ENCODE peak calls at places on chromosomes 7 and 10, in seven cellular contexts. L is adrenal gland, X is IMR-90, C is sigmoid colon, M is ovary, S is spleen, U is body of pancreas. O is an unnamed sample.

GRCh38 chr7:36719233-36719632 is 5.1 kb downstream of the AOAH start:
- DNase-seq in M (no peak), L (no peak), S (no peak), X (no peak), U (no peak), C (no peak), O (no peak)

GRCh38 chr7:136405931-136406777 is 429.0 kb upstream of the MTPN start:
- DNase-seq in C (peak), U (peak), S (no peak), X (peak), M (no peak), L (peak), O (no peak)

GRCh38 chr10:48239618-48240017 is 34.9 kb downstream of the FRMPD2 start:
- DNase-seq in L (no peak), U (no peak), C (no peak), S (no peak), X (no peak), M (no peak), O (no peak)

GRCh38 chr7:96855139-96855538 is 145.5 kb upstream of the SEM1 start:
- DNase-seq in X (no peak), U (no peak), M (no peak), C (no peak), L (no peak), S (no peak), O (no peak)

GRCh38 chr7:28806841-28807240 is 151.3 kb downstream of the TRIL start:
- DNase-seq in X (peak), C (no peak), S (no peak), L (no peak), M (no peak), U (no peak), O (no peak)

GRCh38 chr7:17532861-17533404 is 234.5 kb downstream of the AHR start:
- DNase-seq in U (no peak), L (no peak), M (no peak), C (no peak), S (no peak), X (peak), O (no peak)

GRCh38 chr10:45378866-45379265 is 4.8 kb downstream of the ALOX5 start:
- DNase-seq in S (peak), U (no peak), X (no peak), L (no peak), C (no peak), M (no peak), O (no peak)

GRCh38 chr10:132570771-132571564 is 33.4 kb downstream of the INPP5A start:
- DNase-seq in C (no peak), M (peak), X (no peak), S (peak), L (peak), U (no peak), O (no peak)

GRCh38 chr10:70568113-70568512 is 34.4 kb downstream of the PRF1 start:
- DNase-seq in U (no peak), S (no peak), L (no peak), M (no peak), X (no peak), C (no peak), O (no peak)
- TF ChIP-seq POLR2A in U (no peak), S (no peak), L (no peak), M (no peak), X (no peak), C (no peak), O (no peak)

GRCh38 chr10:119103687-119104652 is at the start of gene DENND10:
- DNase-seq in S (peak), U (peak), C (peak), X (peak), M (peak), L (peak), O (peak)
- TF ChIP-seq POLR2A in S (no peak), U (peak), C (peak), X (peak), M (peak), L (peak), O (no peak)

GRCh38 chr10:102647433-102648268 is 3.4 kb downstream of the TRIM8 start:
- DNase-seq in M (no peak), L (no peak), U (no peak), X (no peak), C (no peak), S (no peak), O (no peak)

GRCh38 chr10:102645388-102645740 is 1.1 kb downstream of the TRIM8 start:
- DNase-seq in S (peak), U (peak), X (peak), L (peak), C (peak), M (no peak), O (no peak)

GRCh38 chr10:102645741-102646609 is 1.7 kb downstream of the TRIM8 start:
- DNase-seq in C (peak), U (peak), M (peak), L (peak), S (peak), X (peak), O (peak)

GRCh38 chr10:102648269-102648888 is 4.1 kb downstream of the TRIM8 start:
- DNase-seq in C (no peak), U (no peak), L (no peak), X (no peak), M (no peak), S (no peak), O (no peak)

DNA sequence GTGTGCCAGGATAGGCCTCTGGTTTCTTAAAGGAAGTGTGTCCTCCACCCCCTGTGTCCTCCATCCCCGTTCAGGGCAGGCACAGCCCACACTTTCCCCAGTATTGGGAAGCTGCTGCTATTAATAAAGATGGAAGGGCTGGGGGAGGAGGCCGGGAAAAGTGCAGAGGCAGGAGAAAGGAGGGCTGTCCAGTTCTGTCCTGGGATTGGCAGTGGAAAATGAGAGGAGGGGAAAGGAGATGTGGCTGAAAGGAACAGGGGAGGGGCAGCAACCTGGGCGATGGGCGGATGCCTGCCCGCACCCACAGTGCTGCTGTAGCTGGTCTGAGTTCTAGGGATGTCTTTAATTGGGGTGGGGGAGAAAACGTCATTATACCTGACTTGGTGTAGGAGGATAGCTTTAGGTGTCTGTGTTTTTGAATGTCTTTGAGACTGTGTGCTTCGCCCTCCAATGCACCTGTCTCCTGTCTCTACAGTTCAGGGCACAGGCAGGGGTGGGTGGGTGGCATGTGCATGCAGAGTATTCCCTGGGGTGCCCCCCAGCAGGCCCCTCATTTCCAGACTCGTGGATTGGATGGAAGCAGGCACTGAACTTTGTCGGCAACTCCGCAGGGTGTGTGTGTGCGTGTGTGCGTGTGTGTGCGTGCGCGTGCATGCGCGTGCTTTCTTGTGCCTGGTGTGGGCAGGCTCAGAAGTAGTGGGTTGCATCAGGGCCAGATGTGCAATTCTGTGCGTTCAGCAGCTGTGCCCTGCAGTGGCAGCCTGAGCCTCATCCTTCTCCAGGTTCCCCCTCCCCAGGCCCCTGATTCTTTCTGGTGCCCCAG is 2.5 kb downstream of the TRIM8 start:
- DNase-seq in S (peak), M (peak), X (peak), L (no peak), U (no peak), C (no peak), O (no peak)
- TF ChIP-seq POLR2A in S (no peak), M (no peak), X (no peak), L (no peak), U (no peak), C (no peak), O (no peak)

GRCh38 chr7:157502701-157503111 is 165.9 kb downstream of the DNAJB6 start:
- DNase-seq in C (peak), U (no peak), X (no peak), S (peak), M (no peak), L (peak), O (no peak)

GRCh38 chr7:157499835-157500153 is 163.0 kb downstream of the DNAJB6 start:
- DNase-seq in U (no peak), L (no peak), M (no peak), X (no peak), C (no peak), S (peak), O (no peak)

GRCh38 chr7:157503229-157503628 is 166.4 kb downstream of the DNAJB6 start:
- DNase-seq in L (no peak), C (peak), U (no peak), M (no peak), S (peak), X (no peak), O (no peak)

GRCh38 chr7:157500171-157500960 is 163.6 kb downstream of the DNAJB6 start:
- DNase-seq in X (no peak), M (no peak), C (peak), U (no peak), L (no peak), S (peak), O (no peak)

GRCh38 chr7:157501576-157501975 is 164.8 kb downstream of the DNAJB6 start:
- DNase-seq in M (no peak), S (no peak), X (no peak), L (no peak), C (peak), U (no peak), O (no peak)
- TF ChIP-seq POLR2A in M (no peak), S (no peak), X (no peak), L (no peak), C (no peak), U (no peak), O (no peak)

DNA sequence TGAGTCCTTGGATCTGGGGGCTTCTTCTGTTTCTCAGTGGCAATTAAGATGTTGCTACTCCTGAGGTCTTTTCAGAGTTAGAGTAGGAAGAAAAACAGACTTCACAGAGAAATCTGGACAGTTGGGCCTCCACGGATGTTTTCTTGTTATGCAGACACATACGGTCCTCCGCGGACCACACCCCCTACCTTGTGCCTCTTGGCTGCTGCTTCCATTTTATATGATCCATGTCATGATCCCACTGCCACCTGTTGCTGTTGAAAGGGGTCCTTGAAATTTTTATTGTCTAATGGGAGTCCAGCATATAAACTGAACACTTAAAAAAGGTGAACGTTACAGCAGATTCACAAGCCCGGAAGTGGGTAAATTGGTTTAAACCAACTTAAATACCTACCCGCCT is 8.3 kb downstream of the CELF2 start:
- DNase-seq in U (no peak), S (no peak), X (no peak), M (no peak), C (no peak), L (no peak), O (peak)
- TF ChIP-seq POLR2A in U (no peak), S (no peak), X (no peak), M (no peak), C (no peak), L (no peak), O (no peak)

GRCh38 chr7:74083117-74083876 is at the start of gene LIMK1:
- DNase-seq in L (peak), U (peak), X (peak), S (peak), M (peak), C (peak), O (no peak)

GRCh38 chr7:74087791-74088453 is 4.3 kb downstream of the LIMK1 start:
- DNase-seq in C (no peak), X (no peak), L (no peak), S (no peak), U (no peak), M (no peak), O (no peak)

GRCh38 chr7:74084722-74085578 is 1.3 kb downstream of the LIMK1 start:
- DNase-seq in M (peak), S (no peak), X (no peak), U (no peak), L (peak), C (no peak), O (no peak)

GRCh38 chr7:74082770-74083116 is 861 bp upstream of the LIMK1 start:
- DNase-seq in C (no peak), M (no peak), L (no peak), U (no peak), S (no peak), X (no peak), O (no peak)

GRCh38 chr7:74083928-74084721 is 521 bp downstream of the LIMK1 start:
- DNase-seq in M (peak), U (peak), L (peak), X (peak), S (no peak), C (peak), O (no peak)
- TF ChIP-seq POLR2A in M (no peak), U (peak), L (peak), X (peak), S (no peak), C (no peak), O (no peak)

GRCh38 chr7:26187380-26188290 is 12.9 kb downstream of the HNRNPA2B1 start:
- DNase-seq in M (no peak), C (no peak), S (no peak), L (no peak), X (no peak), U (no peak), O (no peak)
- TF ChIP-seq POLR2A in M (no peak), C (no peak), S (no peak), L (no peak), X (peak), U (no peak), O (no peak)

GRCh38 chr10:35642023-35642792 is at the start of gene FZD8:
- DNase-seq in C (peak), X (peak), L (peak), S (peak), M (peak), U (peak), O (peak)
- TF ChIP-seq POLR2A in C (peak), X (peak), L (peak), S (no peak), M (peak), U (peak), O (peak)

DNA sequence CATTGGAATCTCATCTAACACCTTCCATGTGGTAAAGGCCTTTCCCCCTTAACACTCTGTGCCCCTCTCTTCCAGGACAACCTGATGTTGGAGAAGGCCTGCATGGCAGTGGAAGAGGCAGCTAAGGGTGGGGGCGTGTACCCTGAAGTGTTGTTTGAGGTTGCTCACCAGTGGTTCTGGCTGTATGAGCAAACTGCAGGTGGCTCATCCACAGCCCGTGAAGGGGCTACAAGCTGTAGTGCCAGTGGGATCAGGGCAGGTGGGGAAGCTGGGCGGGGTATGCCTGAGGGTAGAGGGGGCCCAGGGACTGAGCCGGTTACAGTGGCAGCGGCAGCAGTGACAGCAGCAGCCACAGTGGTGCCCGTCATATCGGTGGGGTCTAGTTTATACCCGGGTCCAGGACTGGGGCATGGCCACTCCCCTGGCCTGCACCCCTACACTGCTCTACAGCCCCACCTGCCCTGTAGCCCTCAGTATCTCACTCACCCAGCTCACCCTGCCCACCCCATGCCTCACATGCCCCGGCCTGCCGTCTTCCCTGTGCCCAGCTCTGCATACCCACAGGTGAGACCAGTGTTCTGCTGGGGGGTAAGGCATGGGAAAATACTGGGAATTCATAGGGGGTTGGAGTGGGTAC is 12.4 kb downstream of the NDST2 start:
- DNase-seq in C (peak), L (no peak), X (no peak), S (peak), U (no peak), M (no peak), O (no peak)
- TF ChIP-seq POLR2A in C (no peak), L (no peak), X (no peak), S (no peak), U (no peak), M (no peak), O (no peak)